ENCODE peak calls at places on chromosomes 12 and 14, in six cellular contexts. X is GM20000, K is GM13977, I is GM13976, Q is ovary, L is cardiac muscle cell. T is an unnamed sample.

GRCh38 chr14:57575482-57575881 is 81.8 kb upstream of the CCDC198 start:
- DNase-seq in Q (no peak), K (no peak), L (no peak), X (no peak), I (no peak), T (no peak)

GRCh38 chr14:79254069-79254775 is 957.1 kb downstream of the DIO2 start:
- DNase-seq in K (no peak), L (no peak), Q (no peak), X (no peak), I (no peak), T (no peak)

GRCh38 chr14:96582995-96583394 is 80.8 kb downstream of the PAPOLA start:
- DNase-seq in X (no peak), Q (no peak), L (no peak), K (peak; percentile 4), I (peak; percentile 7), T (no peak)

GRCh38 chr14:100589071-100589759 is 2.0 kb upstream of the BEGAIN start:
- DNase-seq in Q (no peak), L (no peak), I (no peak), K (no peak), X (no peak), T (no peak)

GRCh38 chr12:112815589-112816321 is 24.2 kb downstream of the RPH3A start:
- DNase-seq in I (no peak), Q (no peak), L (peak; percentile 45), K (no peak), X (no peak), T (no peak)

GRCh38 chr12:65881965-65882413 is 57.7 kb downstream of the HMGA2 start:
- DNase-seq in Q (peak; percentile 90), X (peak; percentile 46), L (peak; percentile 31), K (peak; percentile 46), I (peak; percentile 64), T (no peak)

GRCh38 chr14:53613404-53614253 is 343.0 kb downstream of the BMP4 start:
- DNase-seq in X (peak; percentile 80), Q (no peak), L (no peak), I (peak; percentile 73), K (peak; percentile 72), T (peak; percentile 91)

GRCh38 chr12:91677556-91677955 is 468.1 kb downstream of the BTG1 start:
- DNase-seq in X (no peak), K (no peak), L (no peak), I (no peak), Q (no peak), T (no peak)

GRCh38 chr14:49545716-49546115 is 40.5 kb downstream of the RPS29 start:
- DNase-seq in I (no peak), L (no peak), X (no peak), Q (no peak), K (no peak), T (no peak)

GRCh38 chr12:30286345-30286926 is 409.2 kb downstream of the IPO8 start:
- DNase-seq in L (peak; percentile 46), K (no peak), Q (no peak), I (no peak), X (peak; percentile 10), T (no peak)

GRCh38 chr12:68884251-68884650 is 48.7 kb downstream of the CPM start:
- DNase-seq in I (no peak), L (no peak), K (no peak), Q (no peak), X (no peak), T (no peak)

GRCh38 chr14:22846811-22847307 is 10.5 kb downstream of the MMP14 start:
- DNase-seq in L (no peak), X (no peak), Q (no peak), K (peak; percentile 17), I (peak; percentile 29), T (no peak)

GRCh38 chr12:124482901-124483799 is 84.3 kb downstream of the NCOR2 start:
- DNase-seq in X (no peak), K (no peak), I (no peak), L (no peak), Q (no peak), T (no peak)

GRCh38 chr12:120221576-120221900 is 20.6 kb upstream of the RPLP0 start:
- DNase-seq in K (no peak), I (no peak), Q (no peak), L (no peak), X (no peak), T (no peak)

GRCh38 chr12:6229823-6230222 is 29.6 kb downstream of the CD9 start:
- DNase-seq in I (no peak), K (no peak), Q (peak; percentile 50), L (no peak), X (no peak), T (no peak)

GRCh38 chr12:54439521-54440255 is 20.6 kb upstream of the ITGA5 start:
- DNase-seq in I (peak; percentile 72), L (peak; percentile 78), Q (no peak), X (peak; percentile 68), K (peak; percentile 67), T (no peak)

GRCh38 chr14:68955164-68955921 is 23.8 kb downstream of the ACTN1 start:
- DNase-seq in K (no peak), L (no peak), X (no peak), I (no peak), Q (no peak), T (no peak)

GRCh38 chr14:36662543-36663403 is 1.1 kb downstream of the PAX9 start:
- DNase-seq in K (peak; percentile 39), L (no peak), Q (no peak), X (no peak), I (peak; percentile 25), T (no peak)

GRCh38 chr12:109736552-109737108 is 23.0 kb downstream of the FAM222A start:
- DNase-seq in K (no peak), I (no peak), L (peak; percentile 91), Q (peak; percentile 53), X (no peak), T (no peak)

GRCh38 chr12:49880756-49881390 is 22.8 kb downstream of the FAIM2 start:
- DNase-seq in X (no peak), K (no peak), Q (peak; percentile 11), I (no peak), L (no peak), T (no peak)

GRCh38 chr12:7966558-7966957 is 30.6 kb upstream of the SLC2A3 start:
- DNase-seq in K (no peak), L (no peak), Q (no peak), I (no peak), X (no peak), T (no peak)

GRCh38 chr14:62409909-62410308 is 635.3 kb downstream of the KCNH5 start:
- DNase-seq in Q (no peak), I (no peak), K (no peak), L (no peak), X (no peak), T (no peak)

GRCh38 chr12:66688836-66689439 is 10.1 kb upstream of the GRIP1 start:
- DNase-seq in I (peak; percentile 23), X (peak; percentile 59), L (peak; percentile 80), K (peak; percentile 24), Q (no peak), T (peak; percentile 35)

DNA sequence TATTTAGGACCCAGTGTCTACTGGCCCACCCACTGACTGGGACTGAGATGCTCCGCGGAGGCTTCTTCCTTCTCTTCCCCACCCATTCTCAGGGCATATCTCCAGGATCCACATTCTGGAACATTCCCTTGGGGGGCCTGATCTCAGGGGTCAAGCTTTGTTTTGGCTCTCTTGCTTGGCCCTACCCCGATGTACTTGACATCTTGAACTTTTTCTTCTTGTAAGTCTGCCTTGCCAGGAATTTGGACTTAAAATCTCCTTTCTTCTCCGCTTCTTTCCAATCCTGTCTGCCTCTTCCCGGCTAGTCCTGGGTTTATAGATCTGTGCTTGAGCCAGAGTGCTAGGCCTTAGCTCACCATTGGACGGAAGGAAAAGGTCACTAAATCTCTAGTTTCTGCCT is 22.1 kb downstream of the DACT1 start:
- DNase-seq in L (no peak), Q (peak; percentile 71), I (no peak), K (no peak), X (no peak), T (no peak)
- TF ChIP-seq CTCF in L (no peak), Q (no peak), I (no peak), K (no peak), X (no peak), T (no peak)

GRCh38 chr14:89240414-89240813 is 176.6 kb downstream of the FOXN3 start:
- DNase-seq in K (no peak), L (no peak), I (no peak), X (no peak), Q (no peak), T (no peak)

GRCh38 chr14:89236846-89237245 is 180.2 kb downstream of the FOXN3 start:
- DNase-seq in L (no peak), K (no peak), I (no peak), X (no peak), Q (no peak), T (no peak)

GRCh38 chr14:89241265-89241664 is 175.8 kb downstream of the FOXN3 start:
- DNase-seq in X (no peak), Q (no peak), L (no peak), I (no peak), K (no peak), T (no peak)

GRCh38 chr14:89241934-89242670 is 174.9 kb downstream of the FOXN3 start:
- DNase-seq in K (no peak), Q (no peak), X (no peak), I (no peak), L (no peak), T (no peak)

GRCh38 chr14:89237923-89238529 is 179.0 kb downstream of the FOXN3 start:
- DNase-seq in X (no peak), K (no peak), I (no peak), Q (no peak), L (no peak), T (no peak)
- TF ChIP-seq CTCF in X (no peak), K (no peak), I (no peak), Q (peak; percentile 18), L (peak; percentile 54), T (no peak)

DNA sequence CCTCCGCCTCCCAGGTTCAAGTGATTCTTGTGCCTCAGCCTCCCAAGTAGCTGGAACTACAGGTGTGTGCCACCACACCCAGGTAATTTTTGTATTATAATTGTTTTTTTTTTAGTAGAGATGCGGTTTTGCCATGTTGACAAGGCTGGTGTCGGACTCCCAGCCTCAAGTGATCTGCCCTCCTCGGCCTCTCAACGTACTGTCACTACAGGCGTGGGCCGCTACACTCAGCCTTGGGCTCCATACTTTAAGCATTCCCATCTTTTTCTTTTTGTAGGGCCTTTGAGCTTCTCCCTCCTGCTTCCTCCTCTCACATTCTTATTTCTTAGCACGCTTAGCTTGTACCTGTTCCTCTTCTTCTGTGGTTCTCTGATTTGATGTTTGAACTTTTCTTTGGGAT is 62.8 kb downstream of the SERPINA3 start:
- DNase-seq in K (no peak), Q (no peak), X (no peak), I (no peak), L (no peak), T (no peak)
- TF ChIP-seq CTCF in K (no peak), Q (no peak), X (no peak), I (no peak), L (no peak), T (no peak)

GRCh38 chr12:122873540-122873939 is 22.4 kb downstream of the VPS37B start:
- DNase-seq in I (no peak), X (no peak), Q (no peak), L (no peak), K (no peak), T (no peak)

GRCh38 chr12:122872815-122873361 is 23.0 kb downstream of the VPS37B start:
- DNase-seq in I (no peak), Q (no peak), X (no peak), L (no peak), K (no peak), T (no peak)

GRCh38 chr12:122871851-122872785 is 23.8 kb downstream of the VPS37B start:
- DNase-seq in L (no peak), K (peak; percentile 63), I (peak; percentile 68), X (peak; percentile 68), Q (no peak), T (no peak)

GRCh38 chr12:122875590-122876220 is 20.2 kb downstream of the VPS37B start:
- DNase-seq in I (peak; percentile 67), Q (no peak), X (peak; percentile 58), K (peak; percentile 71), L (no peak), T (peak; percentile 75)

GRCh38 chr12:122874081-122874480 is 21.8 kb downstream of the VPS37B start:
- DNase-seq in I (no peak), Q (no peak), K (no peak), L (peak; percentile 58), X (no peak), T (no peak)
- TF ChIP-seq CTCF in I (no peak), Q (no peak), K (no peak), L (no peak), X (no peak), T (no peak)